ENCODE peak calls at places on chromosomes 13 and 19, in five cellular contexts. L is tibial nerve, J is HCT116, S is IMR-90, N is breast epithelium. R is an unnamed sample.
A peak's percentile ranks its signal among the peaks of the same experiment; 100 is the strongest.

GRCh38 chr19:42919757-42920079 is 2.0 kb upstream of the PSG6 start:
- DNase-seq in S (no peak), L (no peak), J (no peak), N (no peak), R (no peak)

GRCh38 chr13:95956589-95957148 is 96.5 kb downstream of the UGGT2 start:
- DNase-seq in S (no peak), J (no peak), L (no peak), N (no peak), R (no peak)

GRCh38 chr13:27374650-27375049 is 49.8 kb upstream of the GTF3A start:
- DNase-seq in L (peak; percentile 65), J (peak; percentile 85), S (peak; percentile 88), N (peak; percentile 34), R (no peak)

GRCh38 chr13:112248909-112249592 is 127.1 kb upstream of the SPACA7 start:
- DNase-seq in J (no peak), N (no peak), L (no peak), S (no peak), R (peak; percentile 53)

GRCh38 chr13:94617389-94618000 is 15.8 kb downstream of the GPR180 start:
- DNase-seq in J (no peak), N (no peak), S (no peak), L (peak; percentile 46), R (no peak)

GRCh38 chr19:543912-544608 is at the start of gene GZMM:
- DNase-seq in L (no peak), S (no peak), N (no peak), J (no peak), R (peak; percentile 90)

GRCh38 chr13:53784331-53784730 is 755.7 kb downstream of the OLFM4 start:
- DNase-seq in L (no peak), S (no peak), J (no peak), N (no peak), R (no peak)

GRCh38 chr19:34506026-34506370 is 24.4 kb downstream of the WTIP start:
- DNase-seq in S (no peak), N (no peak), J (no peak), L (no peak), R (no peak)

GRCh38 chr19:39969266-39969665 is 1.7 kb upstream of the PSMC4 start:
- DNase-seq in S (peak; percentile 35), J (no peak), N (no peak), L (no peak), R (no peak)

GRCh38 chr19:13832096-13832495 is 36.9 kb downstream of the ZSWIM4 start:
- DNase-seq in S (no peak), J (no peak), N (no peak), L (no peak), R (no peak)

GRCh38 chr19:45340899-45341453 is 426 bp downstream of the KLC3 start:
- DNase-seq in L (no peak), N (peak; percentile 33), S (peak; percentile 8), J (no peak), R (no peak)

GRCh38 chr19:55080915-55081772 is 5.5 kb downstream of the EPS8L1 start:
- DNase-seq in J (peak; percentile 86), L (peak; percentile 45), N (peak; percentile 80), S (peak; percentile 44), R (peak; percentile 96)

GRCh38 chr19:41225238-41226052 is 6.4 kb downstream of the AXL start:
- DNase-seq in N (peak; percentile 35), S (peak; percentile 100), J (peak; percentile 97), L (peak; percentile 78), R (no peak)

GRCh38 chr13:87128006-87128405 is 543.2 kb upstream of the SLITRK5 start:
- DNase-seq in J (no peak), L (no peak), N (no peak), S (peak; percentile 24), R (no peak)

GRCh38 chr13:25654332-25654731 is 282.6 kb downstream of the ATP8A2 start:
- DNase-seq in S (no peak), L (no peak), N (no peak), J (no peak), R (no peak)

GRCh38 chr19:55597493-55597892 is 1.8 kb downstream of the FIZ1 start:
- DNase-seq in J (no peak), L (no peak), S (no peak), N (no peak), R (peak; percentile 87)

GRCh38 chr13:100301418-100301817 is 212.5 kb downstream of the PCCA start:
- DNase-seq in N (no peak), J (no peak), L (no peak), S (no peak), R (no peak)

GRCh38 chr13:27744861-27745260 is 47.4 kb upstream of the GSX1 start:
- DNase-seq in J (no peak), N (no peak), L (no peak), S (no peak), R (no peak)

GRCh38 chr19:32257326-32258073 is 87.9 kb upstream of the ZNF507 start:
- DNase-seq in L (no peak), S (no peak), N (no peak), J (no peak), R (no peak)

GRCh38 chr13:113527272-113527958 is 36.9 kb upstream of the DCUN1D2 start:
- DNase-seq in S (no peak), L (no peak), J (no peak), N (no peak), R (peak; percentile 55)

GRCh38 chr13:66546534-66547379 is 683.4 kb downstream of the PCDH9 start:
- DNase-seq in S (peak; percentile 80), L (no peak), N (no peak), J (no peak), R (no peak)

GRCh38 chr13:33676700-33677048 is 141.3 kb upstream of the RFC3 start:
- DNase-seq in S (peak; percentile 21), N (peak; percentile 69), L (peak; percentile 17), J (no peak), R (no peak)

GRCh38 chr13:22061806-22062391 is 391.0 kb downstream of the FGF9 start:
- DNase-seq in S (no peak), N (no peak), J (no peak), L (no peak), R (no peak)

GRCh38 chr13:95921485-95921884 is 131.7 kb downstream of the UGGT2 start:
- DNase-seq in S (peak; percentile 14), N (no peak), J (no peak), L (no peak), R (no peak)

GRCh38 chr19:55581828-55582223 is 1.2 kb upstream of the ZNF579 start:
- DNase-seq in S (no peak), J (no peak), N (no peak), L (no peak), R (no peak)

GRCh38 chr13:22082030-22082429 is 411.2 kb downstream of the FGF9 start:
- DNase-seq in L (no peak), J (no peak), N (no peak), S (no peak), R (no peak)

GRCh38 chr13:89153941-89154340 is 1482.8 kb downstream of the SLITRK5 start:
- DNase-seq in N (no peak), J (no peak), S (no peak), L (no peak), R (no peak)

GRCh38 chr19:30240904-30241695 is 131.1 kb upstream of the ZNF536 start:
- DNase-seq in L (no peak), S (no peak), J (no peak), N (no peak), R (no peak)

GRCh38 chr19:30249911-30250310 is 122.3 kb upstream of the ZNF536 start:
- DNase-seq in N (no peak), L (no peak), S (no peak), J (no peak), R (no peak)

GRCh38 chr19:30244533-30244932 is 127.7 kb upstream of the ZNF536 start:
- DNase-seq in S (no peak), J (no peak), N (no peak), L (no peak), R (no peak)

GRCh38 chr19:30245401-30246039 is 126.7 kb upstream of the ZNF536 start:
- DNase-seq in N (no peak), J (no peak), S (no peak), L (no peak), R (no peak)
- TF ChIP-seq POLR2A in N (no peak), J (no peak), S (no peak), L (no peak), R (no peak)

DNA sequence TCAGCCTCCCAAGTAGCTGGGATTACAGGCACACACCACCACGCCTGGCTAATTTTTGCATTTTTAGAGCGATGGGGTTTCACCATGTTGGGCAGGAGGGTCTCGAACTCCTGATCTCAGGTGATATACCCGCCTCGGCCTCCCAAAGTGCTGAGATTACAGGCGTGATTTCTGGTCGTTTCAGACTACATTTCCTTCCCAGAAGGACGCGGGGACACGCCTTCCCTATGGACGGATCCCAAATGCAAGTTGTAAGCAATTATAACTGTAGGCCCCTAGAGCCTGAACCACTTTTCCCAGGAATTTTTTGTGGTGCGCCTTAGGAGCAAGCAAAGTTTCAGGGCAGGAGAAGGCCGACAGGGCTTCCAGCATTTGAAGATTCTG is 17.8 kb upstream of the ZNF331 start:
- DNase-seq in S (no peak), L (no peak), N (no peak), J (no peak), R (no peak)
- H3K4me3 ChIP-seq in S (peak overlapping the region; percentile 3), L (peak overlapping the region; percentile 60), N (peak overlapping the region; percentile 44), J (no peak overlapping the region), R (peak overlapping the region; percentile 76)

GRCh38 chr19:18396471-18397241 is 766 bp downstream of the LRRC25 start:
- DNase-seq in J (no peak), S (no peak), L (no peak), N (no peak), R (peak; percentile 86)

GRCh38 chr19:18399008-18399407 is 1.6 kb upstream of the LRRC25 start:
- DNase-seq in N (no peak), S (peak; percentile 87), J (no peak), L (peak; percentile 48), R (peak; percentile 86)

GRCh38 chr19:18406749-18407148 is 9.3 kb upstream of the LRRC25 start:
- DNase-seq in N (no peak), J (no peak), S (no peak), L (no peak), R (no peak)

GRCh38 chr19:18397242-18398202 is at the start of gene LRRC25:
- DNase-seq in L (peak; percentile 33), N (no peak), J (no peak), S (no peak), R (peak; percentile 93)

DNA sequence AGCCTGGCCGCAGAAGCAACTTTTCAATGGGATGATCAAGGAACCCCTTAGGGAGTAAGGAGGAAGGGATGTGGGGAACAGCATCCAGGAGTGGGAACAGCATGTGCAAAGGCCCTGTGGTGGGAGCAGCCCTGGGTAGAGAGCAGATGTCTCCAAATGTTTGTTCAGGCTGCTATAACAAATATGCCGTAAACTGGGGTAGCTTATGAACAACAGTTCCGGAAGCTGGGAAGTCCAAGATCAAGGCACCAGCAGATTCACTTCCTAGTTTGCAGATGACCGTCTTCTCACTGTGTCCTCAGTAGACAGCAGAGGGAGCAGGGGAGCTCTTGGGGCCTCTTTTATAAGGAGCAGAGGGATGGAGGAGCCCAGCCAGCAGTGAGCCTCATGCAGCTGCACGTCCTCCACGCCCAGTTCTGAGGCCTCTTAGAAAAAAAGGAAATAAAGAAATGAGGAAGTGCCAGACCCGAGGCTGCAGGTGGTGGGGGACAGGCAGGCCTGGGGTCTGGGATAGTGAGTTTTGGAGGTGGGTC is 4.2 kb upstream of the LRRC25 start:
- DNase-seq in S (peak; percentile 69), J (no peak), N (no peak), L (peak; percentile 67), R (peak; percentile 85)
- TF ChIP-seq POLR2A in S (no peak), J (no peak), N (no peak), L (no peak), R (no peak)

DNA sequence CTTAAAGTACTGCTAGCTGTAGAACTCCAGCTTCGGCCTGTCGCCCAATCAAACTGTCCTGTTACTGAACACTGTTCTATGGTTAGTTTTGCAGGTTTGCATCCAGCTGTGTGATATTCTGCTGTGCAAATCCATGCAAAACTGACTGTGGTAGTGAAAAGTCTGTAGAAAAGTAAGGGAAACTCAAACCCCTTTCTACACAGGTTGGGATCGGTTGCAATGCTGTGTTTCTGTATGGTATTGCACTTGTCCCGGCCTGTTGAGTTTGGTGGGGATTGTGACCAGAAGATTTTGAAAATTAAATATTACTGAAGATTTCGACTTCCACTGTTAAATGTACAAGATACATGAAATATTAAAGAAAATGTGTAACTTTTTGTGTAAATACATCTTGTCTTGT is 3.6 kb downstream of the MIR17HG start:
- DNase-seq in L (no peak), J (no peak), N (no peak), S (no peak), R (no peak)
- H3K4me3 ChIP-seq in L (no peak overlapping the region), J (no peak overlapping the region), N (no peak overlapping the region), S (no peak overlapping the region), R (no peak overlapping the region)

R was measured in spleen.